ENCODE peak calls at places on chromosomes 7 and 10, in eight cellular contexts. F, R, M, K, Y, X, G and C are unnamed samples.

GRCh38 chr7:23012797-23013714 is 874 bp downstream of the HYCC1 start:
- DNase-seq in F (peak; percentile 48), R (no peak), M (peak; percentile 37), K (no peak), Y (peak; percentile 35), X (peak; percentile 36), G (no peak), C (no peak)

GRCh38 chr10:132296671-132297443 is 10.9 kb downstream of the STK32C start:
- DNase-seq in F (no peak), R (no peak), M (no peak), K (no peak), Y (no peak), X (no peak), G (no peak), C (no peak)

GRCh38 chr10:47173929-47174442 is 126.0 kb upstream of the GDF10 start:
- DNase-seq in F (peak; percentile 45), R (no peak), M (no peak), K (no peak), Y (no peak), X (no peak), G (no peak), C (no peak)

GRCh38 chr10:129968020-129968861 is 4.2 kb upstream of the EBF3 start:
- DNase-seq in F (no peak), R (no peak), M (no peak), K (no peak), Y (no peak), X (no peak), G (no peak), C (no peak)

GRCh38 chr10:101772017-101772894 is 3.7 kb downstream of the FGF8 start:
- DNase-seq in F (no peak), R (no peak), M (no peak), K (no peak), Y (no peak), X (no peak), G (no peak), C (no peak)

GRCh38 chr7:55132890-55133551 is 114.2 kb downstream of the EGFR start:
- DNase-seq in F (peak; percentile 99), R (peak; percentile 70), M (peak; percentile 100), K (peak; percentile 99), Y (no peak), X (no peak), G (peak; percentile 91), C (no peak)

GRCh38 chr7:73521636-73522080 is 435 bp downstream of the BAZ1B start:
- DNase-seq in F (no peak), R (no peak), M (no peak), K (no peak), Y (no peak), X (peak; percentile 42), G (no peak), C (no peak)

GRCh38 chr7:151336027-151336720 is 5.4 kb upstream of the NUB1 start:
- DNase-seq in F (no peak), R (no peak), M (no peak), K (no peak), Y (no peak), X (no peak), G (no peak), C (no peak)

GRCh38 chr10:23448802-23449570 is 10.1 kb downstream of the OTUD1 start:
- DNase-seq in F (peak; percentile 46), R (no peak), M (peak; percentile 41), K (peak; percentile 41), Y (no peak), X (no peak), G (no peak), C (no peak)

GRCh38 chr7:57819491-57819981 is 369.6 kb downstream of the ZNF716 start:
- DNase-seq in F (no peak), R (no peak), M (no peak), K (no peak), Y (no peak), X (no peak), G (no peak), C (no peak)

GRCh38 chr10:102735065-102735562 is 8.6 kb upstream of the WBP1L start:
- DNase-seq in F (peak; percentile 21), R (no peak), M (no peak), K (no peak), Y (no peak), X (no peak), G (no peak), C (no peak)

GRCh38 chr7:96936621-96937020 is 68.7 kb upstream of the DLX6 start:
- DNase-seq in F (no peak), R (no peak), M (no peak), K (no peak), Y (no peak), X (no peak), G (no peak), C (no peak)

GRCh38 chr10:106991084-106991483 is 173.4 kb downstream of the SORCS1 start:
- DNase-seq in F (no peak), R (no peak), M (no peak), K (no peak), Y (no peak), X (no peak), G (no peak), C (no peak)

GRCh38 chr7:31062746-31063435 is 10.8 kb downstream of the ADCYAP1R1 start:
- DNase-seq in F (no peak), R (no peak), M (no peak), K (no peak), Y (no peak), X (no peak), G (no peak), C (no peak)

GRCh38 chr10:69449841-69450240 is 1.4 kb upstream of the TSPAN15 start:
- DNase-seq in F (peak; percentile 81), R (no peak), M (peak; percentile 86), K (peak; percentile 81), Y (peak; percentile 16), X (peak; percentile 71), G (no peak), C (peak; percentile 35)

GRCh38 chr10:95517536-95518454 is 43.4 kb downstream of the SORBS1 start:
- DNase-seq in F (peak; percentile 70), R (no peak), M (peak; percentile 97), K (peak; percentile 33), Y (peak; percentile 8), X (no peak), G (no peak), C (no peak)

GRCh38 chr10:62689712-62690111 is 114.8 kb upstream of the ADO start:
- DNase-seq in F (no peak), R (no peak), M (no peak), K (no peak), Y (no peak), X (no peak), G (no peak), C (no peak)

GRCh38 chr10:75407716-75408511 is 6.3 kb upstream of the ZNF503 start:
- DNase-seq in F (no peak), R (no peak), M (peak; percentile 36), K (no peak), Y (no peak), X (no peak), G (no peak), C (no peak)

GRCh38 chr7:116971869-116972268 is 18.6 kb downstream of the ST7 start:
- DNase-seq in F (no peak), R (no peak), M (no peak), K (no peak), Y (no peak), X (no peak), G (no peak), C (no peak)

GRCh38 chr10:91190876-91191580 is 29.4 kb upstream of the PCGF5 start:
- DNase-seq in F (peak; percentile 70), R (no peak), M (peak; percentile 60), K (peak; percentile 22), Y (no peak), X (peak; percentile 67), G (no peak), C (no peak)

GRCh38 chr7:43196379-43196778 is 83.9 kb downstream of the HECW1 start:
- DNase-seq in F (no peak), R (no peak), M (peak; percentile 79), K (no peak), Y (no peak), X (no peak), G (no peak), C (no peak)

GRCh38 chr10:47409866-47410256 is 25.8 kb upstream of the ZNF488 start:
- DNase-seq in F (no peak), R (no peak), M (no peak), K (no peak), Y (no peak), X (no peak), G (no peak), C (no peak)

GRCh38 chr10:68155615-68156205 is 46.4 kb downstream of the MYPN start:
- DNase-seq in F (peak; percentile 65), R (no peak), M (peak; percentile 39), K (no peak), Y (no peak), X (no peak), G (no peak), C (no peak)

GRCh38 chr10:91409869-91410637 is at the start of gene HECTD2:
- DNase-seq in F (peak; percentile 81), R (peak; percentile 45), M (peak; percentile 86), K (peak; percentile 50), Y (no peak), X (peak; percentile 84), G (peak; percentile 36), C (peak; percentile 80)

GRCh38 chr7:119545118-119545517 is 727.9 kb upstream of the KCND2 start:
- DNase-seq in F (no peak), R (no peak), M (peak; percentile 75), K (peak; percentile 60), Y (no peak), X (no peak), G (no peak), C (no peak)

GRCh38 chr10:51397695-51398094 is 301.7 kb downstream of the CSTF2T start:
- DNase-seq in F (peak; percentile 72), R (no peak), M (peak; percentile 80), K (peak; percentile 79), Y (no peak), X (peak; percentile 3), G (peak; percentile 18), C (no peak)

GRCh38 chr10:663844-664243 is 25.6 kb downstream of the DIP2C start:
- DNase-seq in F (no peak), R (no peak), M (no peak), K (no peak), Y (no peak), X (peak; percentile 80), G (no peak), C (no peak)

GRCh38 chr10:10922062-10922461 is 95.6 kb upstream of the CELF2 start:
- DNase-seq in F (no peak), R (no peak), M (no peak), K (no peak), Y (no peak), X (no peak), G (no peak), C (no peak)

GRCh38 chr7:74690474-74690873 is 33.0 kb downstream of the GTF2I start:
- DNase-seq in F (no peak), R (no peak), M (no peak), K (no peak), Y (no peak), X (no peak), G (no peak), C (no peak)

GRCh38 chr7:477626-478220 is 41.9 kb downstream of the PDGFA start:
- DNase-seq in F (peak; percentile 34), R (no peak), M (peak; percentile 45), K (no peak), Y (no peak), X (no peak), G (no peak), C (no peak)

GRCh38 chr10:47383254-47384147 is 592 bp downstream of the ZNF488 start:
- DNase-seq in F (no peak), R (no peak), M (no peak), K (no peak), Y (no peak), X (peak; percentile 46), G (no peak), C (no peak)

GRCh38 chr10:44477021-44477420 is 92.1 kb upstream of the CXCL12 start:
- DNase-seq in F (peak; percentile 85), R (no peak), M (no peak), K (no peak), Y (no peak), X (no peak), G (no peak), C (no peak)

GRCh38 chr10:9635691-9636090 is 1382.0 kb upstream of the CELF2 start:
- DNase-seq in F (peak; percentile 63), R (no peak), M (no peak), K (no peak), Y (no peak), X (no peak), G (no peak), C (no peak)

GRCh38 chr7:107958764-107959526 is 44.0 kb downstream of the LAMB1 start:
- DNase-seq in F (peak; percentile 94), R (no peak), M (no peak), K (peak; percentile 67), Y (no peak), X (peak; percentile 52), G (peak; percentile 77), C (no peak)